ENCODE peak calls at places on chromosomes 13 and 19, in ten cellular contexts. One of them, this sample, is unnamed.
A peak's percentile ranks its signal among the peaks of the same experiment; 100 is the strongest.

GRCh38 chr13:31756346-31756745 is 17.0 kb downstream of the RXFP2 start:
- DNase-seq in caudate nucleus: no peak
- DNase-seq in cardiac muscle cell: peak; percentile 69
- DNase-seq in K562: no peak
- DNase-seq in psoas muscle: no peak
- DNase-seq in osteoblast: peak; percentile 87
- DNase-seq in neuronal stem cell: no peak
- DNase-seq in fibroblast of lung: peak; percentile 83
- DNase-seq in heart right ventricle: no peak
- DNase-seq in RWPE1: peak; percentile 42
- DNase-seq in this sample: no peak

GRCh38 chr19:5826531-5827341 is 12.8 kb downstream of the FUT6 start:
- DNase-seq in caudate nucleus: no peak
- DNase-seq in cardiac muscle cell: peak; percentile 45
- DNase-seq in K562: no peak
- DNase-seq in psoas muscle: peak; percentile 40
- DNase-seq in osteoblast: peak; percentile 94
- DNase-seq in neuronal stem cell: peak; percentile 32
- DNase-seq in fibroblast of lung: peak; percentile 31
- DNase-seq in heart right ventricle: peak; percentile 70
- DNase-seq in RWPE1: peak; percentile 67
- DNase-seq in this sample: no peak

GRCh38 chr13:108200781-108201398 is 14.4 kb downstream of the LIG4 start:
- DNase-seq in caudate nucleus: no peak
- DNase-seq in cardiac muscle cell: no peak
- DNase-seq in K562: no peak
- DNase-seq in psoas muscle: no peak
- DNase-seq in osteoblast: no peak
- DNase-seq in neuronal stem cell: no peak
- DNase-seq in fibroblast of lung: peak; percentile 22
- DNase-seq in heart right ventricle: no peak
- DNase-seq in RWPE1: peak; percentile 43
- DNase-seq in this sample: no peak

GRCh38 chr19:5074830-5075394 is 106.0 kb downstream of the KDM4B start:
- DNase-seq in caudate nucleus: no peak
- DNase-seq in cardiac muscle cell: no peak
- DNase-seq in K562: no peak
- DNase-seq in psoas muscle: no peak
- DNase-seq in osteoblast: no peak
- DNase-seq in neuronal stem cell: no peak
- DNase-seq in fibroblast of lung: no peak
- DNase-seq in heart right ventricle: no peak
- DNase-seq in RWPE1: no peak
- DNase-seq in this sample: no peak

GRCh38 chr13:101552797-101553196 is 100.3 kb downstream of the ITGBL1 start:
- DNase-seq in caudate nucleus: no peak
- DNase-seq in cardiac muscle cell: peak; percentile 27
- DNase-seq in K562: no peak
- DNase-seq in psoas muscle: no peak
- DNase-seq in osteoblast: no peak
- DNase-seq in neuronal stem cell: no peak
- DNase-seq in fibroblast of lung: peak; percentile 46
- DNase-seq in heart right ventricle: no peak
- DNase-seq in RWPE1: no peak
- DNase-seq in this sample: no peak

GRCh38 chr13:107138987-107139386 is 571.0 kb upstream of the ARGLU1 start:
- DNase-seq in caudate nucleus: no peak
- DNase-seq in cardiac muscle cell: no peak
- DNase-seq in K562: no peak
- DNase-seq in psoas muscle: no peak
- DNase-seq in osteoblast: no peak
- DNase-seq in neuronal stem cell: no peak
- DNase-seq in fibroblast of lung: no peak
- DNase-seq in heart right ventricle: peak; percentile 6
- DNase-seq in RWPE1: no peak
- DNase-seq in this sample: no peak

GRCh38 chr13:30580852-30581502 is 36.7 kb upstream of the USPL1 start:
- DNase-seq in caudate nucleus: no peak
- DNase-seq in cardiac muscle cell: no peak
- DNase-seq in K562: no peak
- DNase-seq in psoas muscle: no peak
- DNase-seq in osteoblast: no peak
- DNase-seq in neuronal stem cell: no peak
- DNase-seq in fibroblast of lung: no peak
- DNase-seq in heart right ventricle: no peak
- DNase-seq in RWPE1: no peak
- DNase-seq in this sample: no peak

GRCh38 chr19:32316034-32316433 is 29.4 kb upstream of the ZNF507 start:
- DNase-seq in caudate nucleus: no peak
- DNase-seq in cardiac muscle cell: peak; percentile 15
- DNase-seq in K562: no peak
- DNase-seq in psoas muscle: no peak
- DNase-seq in osteoblast: no peak
- DNase-seq in neuronal stem cell: no peak
- DNase-seq in fibroblast of lung: no peak
- DNase-seq in heart right ventricle: no peak
- DNase-seq in RWPE1: no peak
- DNase-seq in this sample: no peak

GRCh38 chr19:35396240-35396885 is 25.5 kb downstream of the GPR42 start:
- DNase-seq in caudate nucleus: no peak
- DNase-seq in cardiac muscle cell: no peak
- DNase-seq in K562: no peak
- DNase-seq in psoas muscle: no peak
- DNase-seq in osteoblast: no peak
- DNase-seq in neuronal stem cell: no peak
- DNase-seq in fibroblast of lung: no peak
- DNase-seq in heart right ventricle: no peak
- DNase-seq in RWPE1: no peak
- DNase-seq in this sample: no peak

GRCh38 chr19:31372245-31372781 is 23.1 kb upstream of the TSHZ3 start:
- DNase-seq in caudate nucleus: no peak
- DNase-seq in cardiac muscle cell: no peak
- DNase-seq in K562: no peak
- DNase-seq in psoas muscle: no peak
- DNase-seq in osteoblast: no peak
- DNase-seq in neuronal stem cell: no peak
- DNase-seq in fibroblast of lung: no peak
- DNase-seq in heart right ventricle: no peak
- DNase-seq in RWPE1: no peak
- DNase-seq in this sample: no peak

GRCh38 chr13:112761701-112762689 is 72.2 kb downstream of the ATP11A start:
- DNase-seq in caudate nucleus: no peak
- DNase-seq in cardiac muscle cell: peak; percentile 89
- DNase-seq in K562: no peak
- DNase-seq in psoas muscle: peak; percentile 35
- DNase-seq in osteoblast: peak; percentile 65
- DNase-seq in neuronal stem cell: no peak
- DNase-seq in fibroblast of lung: peak; percentile 34
- DNase-seq in heart right ventricle: no peak
- DNase-seq in RWPE1: no peak
- DNase-seq in this sample: no peak

GRCh38 chr19:38004505-38005223 is 97.7 kb downstream of the SIPA1L3 start:
- DNase-seq in caudate nucleus: peak; percentile 93
- DNase-seq in cardiac muscle cell: peak; percentile 96
- DNase-seq in K562: peak; percentile 76
- DNase-seq in psoas muscle: peak; percentile 81
- DNase-seq in osteoblast: peak; percentile 96
- DNase-seq in neuronal stem cell: peak; percentile 86
- DNase-seq in fibroblast of lung: peak; percentile 97
- DNase-seq in heart right ventricle: peak; percentile 90
- DNase-seq in RWPE1: peak; percentile 97
- DNase-seq in this sample: peak; percentile 84

GRCh38 chr19:55369651-55370304 is 485 bp downstream of the IL11 start:
- DNase-seq in caudate nucleus: no peak
- DNase-seq in cardiac muscle cell: peak; percentile 53
- DNase-seq in K562: peak; percentile 93
- DNase-seq in psoas muscle: no peak
- DNase-seq in osteoblast: peak; percentile 100
- DNase-seq in neuronal stem cell: peak; percentile 63
- DNase-seq in fibroblast of lung: peak; percentile 58
- DNase-seq in heart right ventricle: no peak
- DNase-seq in RWPE1: peak; percentile 84
- DNase-seq in this sample: no peak

GRCh38 chr13:98927954-98928927 is 49.6 kb downstream of the DOCK9 start:
- DNase-seq in caudate nucleus: no peak
- DNase-seq in cardiac muscle cell: peak; percentile 87
- DNase-seq in K562: no peak
- DNase-seq in psoas muscle: no peak
- DNase-seq in osteoblast: no peak
- DNase-seq in neuronal stem cell: no peak
- DNase-seq in fibroblast of lung: peak; percentile 90
- DNase-seq in heart right ventricle: peak; percentile 74
- DNase-seq in RWPE1: no peak
- DNase-seq in this sample: no peak

GRCh38 chr13:104171132-104171531 is 1104.9 kb upstream of the SLC10A2 start:
- DNase-seq in caudate nucleus: no peak
- DNase-seq in cardiac muscle cell: no peak
- DNase-seq in K562: no peak
- DNase-seq in psoas muscle: no peak
- DNase-seq in osteoblast: no peak
- DNase-seq in neuronal stem cell: no peak
- DNase-seq in fibroblast of lung: no peak
- DNase-seq in heart right ventricle: no peak
- DNase-seq in RWPE1: no peak
- DNase-seq in this sample: no peak

GRCh38 chr19:50178320-50178719 is 15.2 kb upstream of the IZUMO2 start:
- DNase-seq in caudate nucleus: no peak
- DNase-seq in cardiac muscle cell: no peak
- DNase-seq in K562: no peak
- DNase-seq in psoas muscle: no peak
- DNase-seq in osteoblast: no peak
- DNase-seq in neuronal stem cell: no peak
- DNase-seq in fibroblast of lung: no peak
- DNase-seq in heart right ventricle: no peak
- DNase-seq in RWPE1: no peak
- DNase-seq in this sample: no peak
- H3K27ac ChIP-seq in caudate nucleus: no peak overlapping the region
- H3K27ac ChIP-seq in cardiac muscle cell: no peak overlapping the region
- H3K27ac ChIP-seq in K562: no peak overlapping the region
- H3K27ac ChIP-seq in psoas muscle: no peak overlapping the region
- H3K27ac ChIP-seq in osteoblast: no peak overlapping the region
- H3K27ac ChIP-seq in neuronal stem cell: no peak overlapping the region
- H3K27ac ChIP-seq in fibroblast of lung: no peak overlapping the region
- H3K27ac ChIP-seq in heart right ventricle: no peak overlapping the region
- H3K27ac ChIP-seq in RWPE1: no peak overlapping the region
- H3K27ac ChIP-seq in this sample: peak overlapping the region; percentile 48

GRCh38 chr13:43268632-43269031 is 245.2 kb downstream of the DNAJC15 start:
- DNase-seq in caudate nucleus: no peak
- DNase-seq in cardiac muscle cell: peak; percentile 32
- DNase-seq in K562: no peak
- DNase-seq in psoas muscle: no peak
- DNase-seq in osteoblast: no peak
- DNase-seq in neuronal stem cell: no peak
- DNase-seq in fibroblast of lung: no peak
- DNase-seq in heart right ventricle: no peak
- DNase-seq in RWPE1: no peak
- DNase-seq in this sample: no peak
- H3K27ac ChIP-seq in caudate nucleus: no peak overlapping the region
- H3K27ac ChIP-seq in cardiac muscle cell: peak overlapping the region; percentile 94
- H3K27ac ChIP-seq in K562: no peak overlapping the region
- H3K27ac ChIP-seq in psoas muscle: no peak overlapping the region
- H3K27ac ChIP-seq in osteoblast: peak overlapping the region; percentile 78
- H3K27ac ChIP-seq in neuronal stem cell: no peak overlapping the region
- H3K27ac ChIP-seq in fibroblast of lung: peak overlapping the region; percentile 53
- H3K27ac ChIP-seq in heart right ventricle: peak overlapping the region; percentile 60
- H3K27ac ChIP-seq in RWPE1: no peak overlapping the region
- H3K27ac ChIP-seq in this sample: peak overlapping the region; percentile 82

DNA sequence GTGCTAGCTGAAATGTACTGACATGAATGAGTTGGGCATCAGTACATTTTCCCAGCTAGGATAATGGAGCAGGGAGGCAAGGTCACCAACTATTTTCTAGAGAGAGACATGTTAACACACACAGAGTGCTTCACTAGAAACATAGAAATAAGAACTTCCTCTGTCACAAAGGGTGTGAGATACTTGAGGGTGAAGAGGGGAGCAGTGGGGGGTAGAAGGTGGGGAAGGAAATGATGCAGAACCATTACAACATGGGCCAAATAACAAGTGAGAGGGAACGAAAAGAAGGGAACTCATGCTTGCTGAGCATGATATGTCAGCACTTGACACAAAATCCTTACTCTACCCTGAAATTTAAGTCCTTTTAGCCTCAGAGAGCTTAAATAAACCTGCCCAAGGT is 87.8 kb upstream of the RFC3 start:
- DNase-seq in caudate nucleus: no peak
- DNase-seq in cardiac muscle cell: no peak
- DNase-seq in K562: no peak
- DNase-seq in psoas muscle: no peak
- DNase-seq in osteoblast: no peak
- DNase-seq in neuronal stem cell: no peak
- DNase-seq in fibroblast of lung: no peak
- DNase-seq in heart right ventricle: no peak
- DNase-seq in RWPE1: no peak
- DNase-seq in this sample: no peak
- H3K27ac ChIP-seq in caudate nucleus: no peak overlapping the region
- H3K27ac ChIP-seq in cardiac muscle cell: no peak overlapping the region
- H3K27ac ChIP-seq in K562: no peak overlapping the region
- H3K27ac ChIP-seq in psoas muscle: no peak overlapping the region
- H3K27ac ChIP-seq in osteoblast: no peak overlapping the region
- H3K27ac ChIP-seq in neuronal stem cell: no peak overlapping the region
- H3K27ac ChIP-seq in fibroblast of lung: no peak overlapping the region
- H3K27ac ChIP-seq in heart right ventricle: no peak overlapping the region
- H3K27ac ChIP-seq in RWPE1: no peak overlapping the region
- H3K27ac ChIP-seq in this sample: no peak overlapping the region

GRCh38 chr19:48122421-48122820 is 11.8 kb upstream of the PLA2G4C start:
- DNase-seq in caudate nucleus: no peak
- DNase-seq in cardiac muscle cell: no peak
- DNase-seq in K562: no peak
- DNase-seq in psoas muscle: no peak
- DNase-seq in osteoblast: no peak
- DNase-seq in neuronal stem cell: no peak
- DNase-seq in fibroblast of lung: no peak
- DNase-seq in heart right ventricle: no peak
- DNase-seq in RWPE1: no peak
- DNase-seq in this sample: no peak

GRCh38 chr19:48121909-48122371 is 11.3 kb upstream of the PLA2G4C start:
- DNase-seq in caudate nucleus: no peak
- DNase-seq in cardiac muscle cell: peak; percentile 33
- DNase-seq in K562: no peak
- DNase-seq in psoas muscle: no peak
- DNase-seq in osteoblast: peak; percentile 39
- DNase-seq in neuronal stem cell: no peak
- DNase-seq in fibroblast of lung: no peak
- DNase-seq in heart right ventricle: no peak
- DNase-seq in RWPE1: peak; percentile 32
- DNase-seq in this sample: no peak

GRCh38 chr19:48121066-48121465 is 10.4 kb upstream of the PLA2G4C start:
- DNase-seq in caudate nucleus: no peak
- DNase-seq in cardiac muscle cell: no peak
- DNase-seq in K562: no peak
- DNase-seq in psoas muscle: no peak
- DNase-seq in osteoblast: no peak
- DNase-seq in neuronal stem cell: no peak
- DNase-seq in fibroblast of lung: no peak
- DNase-seq in heart right ventricle: no peak
- DNase-seq in RWPE1: no peak
- DNase-seq in this sample: no peak

GRCh38 chr19:48127561-48127960 is 16.9 kb upstream of the PLA2G4C start:
- DNase-seq in caudate nucleus: no peak
- DNase-seq in cardiac muscle cell: no peak
- DNase-seq in K562: no peak
- DNase-seq in psoas muscle: no peak
- DNase-seq in osteoblast: no peak
- DNase-seq in neuronal stem cell: no peak
- DNase-seq in fibroblast of lung: no peak
- DNase-seq in heart right ventricle: no peak
- DNase-seq in RWPE1: no peak
- DNase-seq in this sample: no peak

GRCh38 chr19:48123907-48124675 is 13.5 kb upstream of the PLA2G4C start:
- DNase-seq in caudate nucleus: no peak
- DNase-seq in cardiac muscle cell: peak; percentile 58
- DNase-seq in K562: no peak
- DNase-seq in psoas muscle: no peak
- DNase-seq in osteoblast: peak; percentile 87
- DNase-seq in neuronal stem cell: peak; percentile 54
- DNase-seq in fibroblast of lung: no peak
- DNase-seq in heart right ventricle: no peak
- DNase-seq in RWPE1: peak; percentile 69
- DNase-seq in this sample: peak; percentile 84
- H3K27ac ChIP-seq in caudate nucleus: peak overlapping the region; percentile 46
- H3K27ac ChIP-seq in cardiac muscle cell: no peak overlapping the region
- H3K27ac ChIP-seq in K562: no peak overlapping the region
- H3K27ac ChIP-seq in psoas muscle: no peak overlapping the region
- H3K27ac ChIP-seq in osteoblast: no peak overlapping the region
- H3K27ac ChIP-seq in neuronal stem cell: no peak overlapping the region
- H3K27ac ChIP-seq in fibroblast of lung: no peak overlapping the region
- H3K27ac ChIP-seq in heart right ventricle: no peak overlapping the region
- H3K27ac ChIP-seq in RWPE1: peak overlapping the region; percentile 59
- H3K27ac ChIP-seq in this sample: peak overlapping the region; percentile 63

This sample was measured in epithelial cell of prostate.